ENCODE peak calls at places on chromosomes 11 and 22, in ten cellular contexts. U is RWPE1, V is cerebellar cortex, W is HS-27A, Q is LoVo, B is HTR-8/SVneo, H is hypothalamus, I is spleen, P is T-helper 1 cell, M is iris pigment epithelial cell. Y is an unnamed sample.

GRCh38 chr22:37486224-37486845 is at the start of gene MFNG:
- DNase-seq in U (peak; percentile 63), V (peak; percentile 43), W (no peak), Q (peak; percentile 18), B (no peak), H (peak; percentile 13), I (peak; percentile 96), P (peak; percentile 61), M (peak; percentile 29), Y (peak; percentile 44)

GRCh38 chr11:94934362-94934761 is 39.0 kb downstream of the CWC15 start:
- DNase-seq in U (no peak), V (peak; percentile 73), W (no peak), Q (no peak), B (no peak), H (peak; percentile 10), I (no peak), P (no peak), M (peak; percentile 79), Y (no peak)

GRCh38 chr11:16293204-16293681 is 63.1 kb downstream of the SOX6 start:
- DNase-seq in U (no peak), V (no peak), W (no peak), Q (no peak), B (no peak), H (no peak), I (no peak), P (no peak), M (peak; percentile 5), Y (no peak)

GRCh38 chr11:116078101-116078561 is 573.9 kb upstream of the CADM1 start:
- DNase-seq in U (no peak), V (no peak), W (no peak), Q (no peak), B (peak; percentile 22), H (no peak), I (no peak), P (no peak), M (no peak), Y (no peak)

GRCh38 chr11:98564881-98565280 is 455.9 kb upstream of the CNTN5 start:
- DNase-seq in U (no peak), V (no peak), W (no peak), Q (no peak), B (no peak), H (no peak), I (no peak), P (no peak), M (peak; percentile 21), Y (no peak)

GRCh38 chr11:69642549-69642912 is 1.6 kb downstream of the CCND1 start:
- DNase-seq in U (no peak), V (no peak), W (no peak), Q (no peak), B (no peak), H (no peak), I (peak; percentile 90), P (no peak), M (no peak), Y (no peak)

GRCh38 chr11:11119917-11120316 is 233.1 kb downstream of the CSNK2A3 start:
- DNase-seq in U (no peak), V (no peak), W (no peak), Q (no peak), B (no peak), H (no peak), I (no peak), P (no peak), M (no peak), Y (no peak)

GRCh38 chr22:42637555-42637954 is 2.8 kb downstream of the ATP5MGL start:
- DNase-seq in U (no peak), V (no peak), W (no peak), Q (no peak), B (no peak), H (no peak), I (no peak), P (no peak), M (no peak), Y (no peak)

GRCh38 chr11:4065086-4065485 is 29.5 kb upstream of the RRM1 start:
- DNase-seq in U (no peak), V (no peak), W (no peak), Q (no peak), B (no peak), H (no peak), I (no peak), P (no peak), M (no peak), Y (no peak)